ENCODE peak calls at places on chromosomes 5 and 9, in four cellular contexts. S is prostate gland, O is breast epithelium, P is vagina. L is an unnamed sample. For H3K27me3, the result is how much of the 10 kb centered on the place peaks cover.

GRCh38 chr5:3190930-3191329 is 404.7 kb upstream of the IRX1 start:
- DNase-seq in S (no peak), O (no peak), P (no peak), L (no peak)

GRCh38 chr5:151651997-151652645 is 34.6 kb downstream of the SPARC start:
- DNase-seq in S (peak), O (peak), P (no peak), L (peak)

GRCh38 chr9:110590816-110591215 is 11.3 kb upstream of the SVEP1 start:
- DNase-seq in S (no peak), O (no peak), P (no peak), L (no peak)

GRCh38 chr9:75914936-75915335 is 24.5 kb downstream of the PCSK5 start:
- DNase-seq in S (no peak), O (no peak), P (no peak), L (no peak)

GRCh38 chr5:157219491-157220271 is 39.0 kb downstream of the ITK start:
- DNase-seq in S (no peak), O (no peak), P (peak), L (no peak)

GRCh38 chr9:37939575-37940095 is 35.7 kb upstream of the SLC25A51 start:
- DNase-seq in S (no peak), O (no peak), P (no peak), L (no peak)

GRCh38 chr9:120892748-120893584 is 16.0 kb upstream of the PHF19 start:
- DNase-seq in S (no peak), O (no peak), P (no peak), L (no peak)

GRCh38 chr5:139806726-139807646 is 11.4 kb downstream of the PSD2 start:
- DNase-seq in S (no peak), O (no peak), P (no peak), L (peak)

GRCh38 chr9:133569891-133570651 is 35.6 kb downstream of the ADAMTSL2 start:
- DNase-seq in S (no peak), O (no peak), P (no peak), L (no peak)

GRCh38 chr9:136339173-136339957 is 12.0 kb downstream of the GPSM1 start:
- DNase-seq in S (peak), O (no peak), P (no peak), L (peak)

GRCh38 chr9:5455181-5455580 is 4.8 kb downstream of the CD274 start:
- DNase-seq in S (no peak), O (no peak), P (no peak), L (no peak)

GRCh38 chr9:108049026-108049591 is 559.5 kb upstream of the KLF4 start:
- DNase-seq in S (peak), O (peak), P (no peak), L (no peak)

GRCh38 chr5:9361835-9362234 is 184.0 kb downstream of the SEMA5A start:
- DNase-seq in S (peak), O (no peak), P (no peak), L (no peak)

GRCh38 chr5:83715316-83716060 is 5.2 kb downstream of the HAPLN1 start:
- DNase-seq in S (no peak), O (no peak), P (no peak), L (no peak)

GRCh38 chr5:141003791-141004601 is 37.7 kb downstream of the PCDHAC2 start:
- DNase-seq in S (no peak), O (no peak), P (no peak), L (no peak)

GRCh38 chr5:8848997-8849585 is 696.8 kb downstream of the SEMA5A start:
- DNase-seq in S (no peak), O (no peak), P (no peak), L (no peak)

GRCh38 chr5:73783823-73784222 is 157.8 kb downstream of the ARHGEF28 start:
- DNase-seq in S (no peak), O (no peak), P (no peak), L (no peak)

GRCh38 chr5:83475540-83476469 is 4.3 kb downstream of the VCAN start:
- DNase-seq in S (no peak), O (no peak), P (no peak), L (no peak)

GRCh38 chr5:114702111-114702510 is 340.2 kb downstream of the KCNN2 start:
- DNase-seq in S (peak), O (no peak), P (no peak), L (no peak)

GRCh38 chr5:78607864-78608263 is 40.7 kb downstream of the LHFPL2 start:
- DNase-seq in S (no peak), O (no peak), P (no peak), L (no peak)

GRCh38 chr9:118331622-118332045 is 627.4 kb downstream of the TLR4 start:
- DNase-seq in S (no peak), O (no peak), P (no peak), L (no peak)

GRCh38 chr9:91001146-91001611 is 199.6 kb downstream of the SYK start:
- DNase-seq in S (peak), O (peak), P (no peak), L (no peak)

GRCh38 chr5:196350-196749 is 5.1 kb downstream of the LRRC14B start:
- DNase-seq in S (no peak), O (no peak), P (no peak), L (peak)

GRCh38 chr9:110015759-110016158 is 192.2 kb downstream of the C9orf152 start:
- DNase-seq in S (no peak), O (no peak), P (no peak), L (no peak)

GRCh38 chr9:136245194-136246150 is at the start of gene QSOX2:
- DNase-seq in S (peak), O (peak), P (no peak), L (peak)

GRCh38 chr5:138936-139335 is 47.0 kb downstream of the PLEKHG4B start:
- DNase-seq in S (no peak), O (no peak), P (no peak), L (no peak)

GRCh38 chr5:157917909-157918809 is 59.2 kb upstream of the CLINT1 start:
- DNase-seq in S (peak), O (peak), P (no peak), L (peak)

GRCh38 chr9:116490321-116490720 is 196.8 kb upstream of the TRIM32 start:
- DNase-seq in S (no peak), O (no peak), P (no peak), L (no peak)

GRCh38 chr5:3080366-3080765 is 328.9 kb upstream of the IRX2 start:
- DNase-seq in S (no peak), O (no peak), P (no peak), L (no peak)

GRCh38 chr5:96661101-96661840 is 905 bp upstream of the CAST start:
- DNase-seq in S (peak), O (no peak), P (no peak), L (peak)

GRCh38 chr5:139869042-139869790 is 73.6 kb downstream of the PSD2 start:
- DNase-seq in S (no peak), O (no peak), P (no peak), L (peak)

GRCh38 chr5:34580983-34581382 is 75.1 kb upstream of the RAI14 start:
- DNase-seq in S (no peak), O (no peak), P (no peak), L (no peak)

GRCh38 chr9:79395691-79396558 is 175.8 kb upstream of the TLE4 start:
- DNase-seq in S (no peak), O (no peak), P (no peak), L (no peak)

GRCh38 chr5:34844999-34845398 is 6.0 kb downstream of the TTC23L start:
- DNase-seq in S (no peak), O (no peak), P (no peak), L (no peak)

GRCh38 chr5:103523319-103523718 is 39.3 kb downstream of the NUDT12 start:
- DNase-seq in S (no peak), O (no peak), P (no peak), L (no peak)

GRCh38 chr5:140214831-140215230 is 39.8 kb downstream of the CYSTM1 start:
- DNase-seq in S (no peak), O (no peak), P (no peak), L (no peak)

GRCh38 chr9:132163457-132163875 is 1.6 kb downstream of the NTNG2 start:
- DNase-seq in S (no peak), O (no peak), P (no peak), L (peak)

GRCh38 chr9:113493080-113493615 is 29.6 kb downstream of the RGS3 start:
- DNase-seq in S (no peak), O (no peak), P (no peak), L (no peak)

DNA sequence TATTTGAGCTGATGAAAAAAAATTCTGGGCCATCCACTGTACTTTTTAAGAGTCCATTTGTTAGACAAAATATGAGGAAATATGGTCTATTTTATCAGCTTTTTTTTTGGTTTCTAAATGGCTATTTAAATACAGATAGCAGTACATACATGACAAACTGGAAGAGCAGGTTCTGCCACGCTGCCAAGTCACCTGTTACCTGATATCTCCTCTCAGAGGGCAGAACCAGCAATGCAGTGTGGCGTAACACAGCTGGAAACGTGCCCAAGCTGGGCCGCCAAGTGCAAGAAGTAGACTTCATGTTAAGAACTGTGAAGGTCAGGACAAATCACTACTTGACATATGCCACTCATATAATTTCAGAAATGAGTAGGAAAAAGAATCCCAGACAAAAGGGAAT is 8.1 kb downstream of the MCIDAS start:
- DNase-seq in S (peak), O (no peak), P (no peak), L (no peak)
- TF ChIP-seq POLR2AphosphoS5 in S (peak), O (no peak), P (no peak), L (no peak)

DNA sequence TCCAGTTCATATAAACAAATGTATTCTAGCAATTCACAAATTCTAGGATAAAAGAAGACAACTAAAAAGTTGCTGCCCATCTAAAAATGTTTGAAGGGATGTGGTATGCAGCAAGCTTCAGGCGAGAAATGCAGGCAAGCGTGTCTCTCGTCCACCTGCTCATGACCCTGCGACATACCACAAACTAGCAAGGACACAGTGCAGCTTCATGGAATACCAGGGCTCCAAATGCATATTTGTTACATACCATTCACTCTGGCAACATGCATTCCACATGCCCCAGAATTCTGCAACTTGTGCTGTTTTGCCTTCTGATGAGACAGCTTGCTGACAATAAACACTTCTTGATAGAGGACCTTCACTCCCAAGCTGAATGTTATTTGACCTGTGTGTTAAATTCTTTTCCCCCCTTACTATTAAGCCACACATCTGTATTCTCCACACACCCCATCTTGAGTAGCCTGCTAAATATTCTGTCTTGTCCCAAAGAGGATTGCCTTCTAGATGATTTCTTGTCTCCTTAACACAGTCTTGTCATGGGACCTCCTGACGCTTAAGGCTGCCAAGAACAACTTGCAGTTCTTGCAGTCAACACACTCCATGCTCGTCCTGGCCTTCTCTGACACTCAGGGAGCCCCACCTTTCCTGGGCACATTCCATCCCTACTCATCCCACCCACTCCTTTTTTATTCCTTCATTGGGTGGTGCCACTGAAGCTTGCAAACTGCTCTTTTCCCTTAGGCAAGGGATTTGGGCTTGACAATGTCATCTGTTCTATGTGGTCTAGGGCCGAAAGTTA is 340.5 kb downstream of the PIK3R1 start:
- DNase-seq in S (no peak), O (no peak), P (no peak), L (no peak)
- H3K27ac ChIP-seq in S (no peak), O (peak), P (no peak), L (no peak)

GRCh38 chr5:133611357-133612020 is 852 bp downstream of the FSTL4 start:
- DNase-seq in S (no peak), O (no peak), P (no peak), L (no peak)

GRCh38 chr5:133613184-133613583 is 843 bp upstream of the FSTL4 start:
- DNase-seq in S (no peak), O (no peak), P (no peak), L (no peak)

GRCh38 chr5:133613743-133614142 is 1.4 kb upstream of the FSTL4 start:
- DNase-seq in S (no peak), O (no peak), P (no peak), L (no peak)

GRCh38 chr5:133612021-133612860 is at the start of gene FSTL4:
- DNase-seq in S (peak), O (no peak), P (no peak), L (peak)

DNA sequence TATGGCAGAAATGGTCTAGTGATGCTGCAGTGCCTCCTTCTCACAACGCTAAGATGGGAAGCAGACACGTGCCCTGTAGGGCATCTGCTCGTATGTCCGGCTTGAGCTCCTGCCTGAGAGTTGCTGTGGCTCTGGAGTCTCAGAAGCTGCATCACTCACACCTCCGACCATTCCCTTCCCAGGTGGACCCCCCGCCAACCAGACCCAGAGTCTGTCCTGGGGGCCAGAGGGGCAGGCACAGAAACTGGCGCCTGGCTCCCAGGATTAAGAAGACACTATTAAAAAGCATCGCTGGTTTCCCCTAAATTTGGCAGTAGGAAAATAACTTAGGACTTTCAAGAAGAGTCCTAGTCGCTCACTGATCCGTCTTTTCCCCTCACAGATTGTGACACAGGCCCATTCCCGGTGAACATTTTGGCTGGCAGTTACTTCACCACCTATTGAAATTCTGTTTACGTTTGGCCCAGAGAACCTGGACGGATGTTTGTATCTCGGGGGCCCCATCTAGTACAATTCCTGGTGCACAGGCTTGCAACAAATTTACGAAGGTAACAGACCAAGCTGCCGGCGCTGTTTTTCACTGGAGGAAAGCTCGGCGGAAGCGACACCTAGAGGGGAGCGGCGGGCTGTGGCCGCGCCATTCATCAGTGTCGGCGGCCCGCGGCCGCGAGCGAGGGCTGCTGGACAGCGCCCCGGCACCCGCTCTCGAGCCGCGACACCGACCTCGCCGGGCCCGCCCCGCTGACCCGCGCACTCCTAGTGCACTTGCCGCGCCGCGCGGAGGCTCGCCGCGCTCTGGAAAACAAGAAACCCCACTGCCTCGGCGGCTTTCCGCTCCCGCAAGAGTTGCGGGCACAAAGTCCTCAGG is 1.6 kb downstream of the FSTL4 start:
- DNase-seq in S (peak), O (peak), P (no peak), L (peak)
- H3K27me3 ChIP-seq in S (under half), O (under half), P (under half), L (half or more)

DNA sequence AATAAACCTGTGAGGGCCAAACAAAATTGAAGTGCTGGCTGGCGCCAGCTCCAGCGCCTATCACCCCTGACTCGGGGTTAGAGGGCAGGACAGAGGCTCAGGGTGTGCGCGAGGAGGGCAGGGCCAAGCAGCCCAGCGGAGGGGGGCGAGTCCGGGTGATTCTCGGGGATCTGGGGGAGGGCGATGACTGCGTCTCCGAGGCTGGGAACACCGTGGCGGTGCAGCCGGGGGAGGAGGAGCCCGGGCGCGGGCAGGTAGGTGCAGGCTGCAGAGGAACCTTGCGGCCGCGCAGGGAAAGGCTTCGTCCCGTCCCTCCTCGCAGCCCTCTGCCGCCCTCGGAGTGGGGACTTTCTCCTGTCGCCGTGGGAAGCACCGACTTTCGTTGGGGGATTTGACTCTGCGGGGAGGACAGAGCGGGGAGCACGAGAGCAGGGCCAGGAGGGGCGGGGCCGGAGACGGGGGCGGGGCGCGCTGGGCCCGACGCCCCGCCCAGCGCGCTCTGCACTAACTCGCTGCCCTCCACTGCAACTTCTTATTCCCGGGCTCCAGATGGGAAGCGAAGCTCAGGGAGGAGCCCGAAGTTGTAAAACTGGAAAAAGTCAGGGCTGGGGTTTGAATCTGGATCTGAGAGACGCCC is 5.3 kb downstream of the RGS14 start:
- DNase-seq in S (peak), O (peak), P (no peak), L (peak)
- TF ChIP-seq POLR2AphosphoS5 in S (no peak), O (no peak), P (peak), L (peak)

GRCh38 chr9:88390371-88390990 is 2.2 kb downstream of the SPIN1 start:
- DNase-seq in S (no peak), O (no peak), P (no peak), L (no peak)
- H3K27ac ChIP-seq in S (no peak), O (peak), P (peak), L (no peak)

GRCh38 chr9:97500263-97500662 is 1.2 kb upstream of the TMOD1 start:
- DNase-seq in S (no peak), O (no peak), P (no peak), L (no peak)

GRCh38 chr9:97502222-97502983 is 937 bp downstream of the TMOD1 start:
- DNase-seq in S (no peak), O (no peak), P (no peak), L (no peak)

GRCh38 chr9:97501972-97502221 is 431 bp downstream of the TMOD1 start:
- DNase-seq in S (no peak), O (no peak), P (no peak), L (peak)

GRCh38 chr9:97501177-97501971 is at the start of gene TMOD1:
- DNase-seq in S (peak), O (no peak), P (no peak), L (peak)

DNA sequence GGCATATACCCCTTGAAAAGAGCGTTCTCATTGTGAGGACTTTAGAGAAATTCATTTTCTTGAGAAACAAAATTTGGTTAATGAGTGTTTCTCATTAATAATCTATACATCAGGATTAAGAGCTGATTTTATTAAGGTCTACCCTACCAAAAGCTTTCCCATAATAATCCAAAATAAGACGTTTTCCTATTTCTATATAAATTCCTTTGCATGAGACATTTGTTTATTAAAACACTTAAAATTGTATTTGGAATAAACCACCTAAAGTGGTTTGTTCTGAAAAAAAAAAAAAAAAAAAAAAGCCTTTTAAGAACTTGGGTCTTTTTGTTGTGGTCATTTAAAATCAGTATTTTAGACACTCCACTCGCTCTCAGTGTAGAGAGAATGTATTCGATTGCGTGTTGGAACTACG is 695 bp upstream of the TMOD1 start:
- DNase-seq in S (no peak), O (no peak), P (no peak), L (no peak)
- H3K27me3 ChIP-seq in S (under half), O (under half), P (under half), L (under half)

GRCh38 chr5:172732201-172732865 is 38.7 kb downstream of the DUSP1 start:
- DNase-seq in S (no peak), O (no peak), P (no peak), L (no peak)

GRCh38 chr5:172735141-172735831 is 35.7 kb downstream of the DUSP1 start:
- DNase-seq in S (no peak), O (no peak), P (no peak), L (no peak)

GRCh38 chr5:172731286-172732073 is 39.5 kb downstream of the DUSP1 start:
- DNase-seq in S (peak), O (peak), P (no peak), L (no peak)

GRCh38 chr5:172733974-172734346 is 37.0 kb downstream of the DUSP1 start:
- DNase-seq in S (no peak), O (no peak), P (no peak), L (no peak)

GRCh38 chr5:172733179-172733973 is 37.6 kb downstream of the DUSP1 start:
- DNase-seq in S (peak), O (peak), P (no peak), L (no peak)
- TF ChIP-seq POLR2AphosphoS5 in S (peak), O (peak), P (peak), L (peak)